ENCODE peak calls at places on chromosomes 2 and 18, in six cellular contexts. D, S, Q, N, V and Z are unnamed samples.
A peak's percentile ranks its signal among the peaks of the same experiment; 100 is the strongest.

GRCh38 chr18:3478262-3478978 is 28.4 kb downstream of the TGIF1 start:
- DNase-seq in S (no peak), D (no peak), V (no peak), N (no peak), Q (peak; percentile 39), Z (no peak)

GRCh38 chr18:7908686-7909299 is 341.7 kb downstream of the PTPRM start:
- DNase-seq in Q (no peak), S (no peak), D (no peak), V (no peak), N (no peak), Z (no peak)

GRCh38 chr2:111054791-111055627 is 65.7 kb upstream of the BCL2L11 start:
- DNase-seq in Q (no peak), N (no peak), V (no peak), D (no peak), S (no peak), Z (no peak)

GRCh38 chr2:70643715-70644114 is 90.1 kb upstream of the TGFA start:
- DNase-seq in N (no peak), V (no peak), Q (no peak), S (no peak), D (no peak), Z (peak; percentile 22)

GRCh38 chr2:60148717-60149116 is 404.7 kb downstream of the BCL11A start:
- DNase-seq in D (no peak), N (no peak), V (no peak), Q (no peak), S (no peak), Z (no peak)

GRCh38 chr2:47344890-47345583 is 57.9 kb upstream of the MSH2 start:
- DNase-seq in V (peak; percentile 64), N (peak; percentile 59), D (peak; percentile 97), S (peak; percentile 77), Q (no peak), Z (peak; percentile 84)

GRCh38 chr2:17520761-17521160 is 2.5 kb upstream of the RAD51AP2 start:
- DNase-seq in D (no peak), V (no peak), S (no peak), Q (no peak), N (no peak), Z (no peak)

GRCh38 chr2:88590998-88591613 is 36.2 kb downstream of the EIF2AK3 start:
- DNase-seq in D (peak; percentile 33), N (peak; percentile 56), Q (peak; percentile 37), S (peak; percentile 53), V (no peak), Z (peak; percentile 32)

GRCh38 chr2:241768251-241768711 is 8.3 kb upstream of the GAL3ST2 start:
- DNase-seq in V (no peak), N (no peak), Q (no peak), S (no peak), D (peak; percentile 22), Z (no peak)

GRCh38 chr2:234075947-234076346 is 25.4 kb downstream of the SPP2 start:
- DNase-seq in N (no peak), D (no peak), S (no peak), V (no peak), Q (no peak), Z (no peak)

GRCh38 chr18:77765468-77765867 is 515.8 kb downstream of the GALR1 start:
- DNase-seq in V (no peak), S (peak; percentile 15), N (no peak), D (peak; percentile 24), Q (no peak), Z (peak; percentile 70)

DNA sequence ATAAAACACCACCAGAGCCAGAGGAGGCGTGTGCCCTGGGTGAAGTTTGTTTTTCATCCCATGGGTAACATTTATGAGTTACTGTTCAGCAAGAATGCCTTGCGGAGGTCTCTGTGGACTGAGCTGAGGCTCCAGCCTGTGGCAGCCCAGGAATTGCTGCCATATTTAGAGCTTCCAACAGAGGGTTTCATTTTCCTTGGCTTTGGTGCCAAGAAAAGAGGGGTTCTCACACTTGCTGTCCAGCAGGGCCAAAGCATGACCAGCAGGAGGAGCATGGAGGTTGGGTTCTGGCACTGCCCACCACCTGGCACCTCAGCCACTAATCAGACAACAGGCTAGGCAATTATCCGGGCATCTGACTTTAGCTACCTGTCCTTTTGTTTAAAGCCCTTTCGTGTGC is 36.7 kb downstream of the EPAS1 start:
- DNase-seq in S (no peak), D (no peak), N (no peak), V (no peak), Q (no peak), Z (no peak)
- TF ChIP-seq CTCF in S (no peak), D (peak; percentile 30), N (peak; percentile 70), V (peak; percentile 45), Q (peak; percentile 36), Z (no peak)

DNA sequence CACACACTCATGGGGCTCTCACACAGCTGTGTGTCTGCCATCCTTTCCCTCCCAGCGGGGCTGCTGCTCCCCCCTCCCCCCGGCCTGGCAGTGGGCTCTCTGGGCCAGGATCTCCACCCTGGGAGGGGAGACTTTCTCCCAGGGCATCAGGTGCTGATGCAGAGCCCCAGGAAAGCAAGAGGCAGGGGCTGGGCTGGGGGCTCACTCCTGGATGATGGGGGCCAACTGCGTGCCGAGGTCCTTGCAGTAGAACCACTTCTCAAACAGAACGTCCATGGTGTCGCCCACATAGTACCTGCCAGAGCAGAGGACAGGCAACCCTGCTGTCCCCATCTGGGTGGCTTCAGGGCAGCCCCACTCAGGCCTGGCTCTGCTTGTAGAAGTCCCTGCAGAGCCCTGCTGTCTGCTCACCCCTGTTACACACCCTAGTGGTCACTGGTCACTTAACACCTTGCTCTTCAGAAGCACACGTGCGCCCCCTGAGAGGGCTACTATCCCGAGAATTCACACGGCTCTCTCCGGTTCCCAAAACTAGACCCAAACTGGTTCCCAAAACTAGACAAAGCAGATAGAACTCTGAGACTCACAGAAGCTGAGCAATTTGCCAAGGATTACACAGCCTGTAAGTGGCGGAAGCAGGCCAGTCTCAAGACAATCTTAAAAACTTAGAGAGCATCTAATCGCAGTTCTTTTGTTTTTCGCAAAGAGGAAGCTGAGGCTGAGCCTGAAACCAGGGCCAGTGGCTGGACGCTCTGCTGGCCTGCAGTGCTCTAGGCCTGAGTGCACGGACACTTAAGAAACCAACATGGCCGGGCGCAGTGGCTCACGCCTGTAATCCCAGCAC is 6.6 kb upstream of the OXER1 start:
- DNase-seq in D (peak; percentile 69), N (peak; percentile 10), S (peak; percentile 34), Q (no peak), V (no peak), Z (peak; percentile 42)
- TF ChIP-seq CTCF in D (peak; percentile 75), N (peak; percentile 72), S (no peak), Q (peak; percentile 56), V (peak; percentile 55), Z (peak; percentile 54)

DNA sequence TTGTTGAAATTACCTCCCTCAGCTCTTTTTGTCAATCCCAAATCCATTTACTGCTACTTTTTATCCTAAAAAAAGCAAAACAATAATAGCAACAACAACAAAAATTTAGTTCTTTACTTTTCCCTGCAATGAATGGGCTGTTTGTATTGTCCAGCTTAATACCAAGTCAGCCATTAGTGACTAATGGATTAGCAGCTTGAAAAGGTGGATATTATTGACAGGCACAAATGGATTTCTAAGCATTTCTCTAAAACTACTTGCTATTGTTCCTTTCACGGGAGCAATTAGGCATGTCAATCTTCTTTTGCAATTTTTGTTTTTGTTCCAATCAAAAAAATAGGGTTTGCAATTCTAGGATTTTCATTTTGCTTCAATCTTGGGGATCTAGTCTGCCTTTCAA is 32.1 kb upstream of the SPAG16 start:
- DNase-seq in N (no peak), S (no peak), Q (no peak), D (no peak), V (no peak), Z (no peak)
- TF ChIP-seq CTCF in N (no peak), S (no peak), Q (no peak), D (no peak), V (no peak), Z (no peak)

GRCh38 chr2:74921236-74921736 is 37.2 kb upstream of the POLE4 start:
- DNase-seq in Q (no peak), D (no peak), S (no peak), N (peak; percentile 10), V (no peak), Z (no peak)
- TF ChIP-seq CTCF in Q (no peak), D (no peak), S (no peak), N (peak; percentile 50), V (no peak), Z (no peak)

DNA sequence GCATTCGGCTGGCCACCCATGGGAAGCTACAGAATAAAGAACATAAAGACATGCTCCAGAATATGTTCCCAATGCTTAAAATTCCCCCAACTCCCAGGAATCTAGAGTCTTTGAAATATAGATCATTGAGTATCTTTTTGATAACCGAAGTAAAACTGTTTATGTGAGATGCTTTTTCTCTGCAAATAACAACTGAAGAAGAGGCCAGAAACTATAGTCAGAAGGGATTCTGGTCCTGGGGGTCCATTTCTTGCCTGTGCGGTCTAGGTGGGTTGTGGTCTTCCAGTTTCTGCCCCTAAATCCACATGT is 30.6 kb upstream of the SLC66A3 start:
- DNase-seq in N (no peak), D (no peak), S (no peak), V (no peak), Q (no peak), Z (no peak)
- TF ChIP-seq CTCF in N (peak; percentile 61), D (no peak), S (no peak), V (peak; percentile 7), Q (no peak), Z (peak; percentile 19)

DNA sequence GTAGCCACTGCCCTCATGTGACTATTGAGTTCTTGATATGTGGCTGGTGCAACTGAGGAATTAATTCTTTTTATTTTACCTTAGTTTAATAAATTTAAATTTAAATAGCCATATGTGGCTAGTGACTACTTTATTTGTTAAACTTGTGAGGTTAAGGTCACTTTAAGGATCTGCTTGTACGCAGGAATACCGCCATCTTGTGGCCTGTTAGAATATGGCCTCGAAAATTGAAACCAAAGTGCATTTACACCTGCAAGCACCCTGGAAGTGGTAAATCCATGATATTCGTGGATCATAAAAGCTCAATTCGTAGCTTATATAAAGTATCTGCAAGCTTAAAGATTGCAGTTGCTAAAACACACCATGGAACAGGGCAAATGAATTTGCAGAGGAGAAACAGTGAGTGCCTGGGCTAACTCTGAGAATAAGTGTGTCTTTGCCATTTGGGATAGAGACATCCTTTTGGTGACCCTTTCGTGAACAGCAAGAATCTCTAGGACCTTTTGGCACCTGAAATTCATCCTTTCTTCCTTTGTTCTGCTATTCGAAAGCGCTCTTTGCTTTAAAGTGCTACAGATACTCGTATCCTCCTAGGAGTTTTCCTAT is 59.9 kb upstream of the REG3A start:
- DNase-seq in S (peak; percentile 74), N (peak; percentile 24), Q (peak; percentile 8), V (no peak), D (peak; percentile 37), Z (peak; percentile 47)
- TF ChIP-seq CTCF in S (peak; percentile 80), N (peak; percentile 88), Q (peak; percentile 68), V (peak; percentile 73), D (peak; percentile 67), Z (peak; percentile 89)